ENCODE peak calls at places on chromosome 2, in seven cellular contexts. One of them, this sample, is unnamed. For H3K36me3, the result is how much of the 10 kb centered on the place peaks cover.

GRCh38 chr2:19805266-19805665 is 96.5 kb downstream of the TTC32 start:
- DNase-seq in GM12878: no peak
- DNase-seq in DND-41: no peak
- DNase-seq in astrocyte: no peak
- DNase-seq in GM23338: no peak
- DNase-seq in fibroblast of lung: no peak
- DNase-seq in mammary epithelial cell: no peak
- DNase-seq in this sample: no peak

GRCh38 chr2:203484266-203485112 is 50.6 kb downstream of the RAPH1 start:
- DNase-seq in astrocyte: no peak
- DNase-seq in DND-41: peak
- DNase-seq in GM12878: peak
- DNase-seq in fibroblast of lung: peak
- DNase-seq in GM23338: peak
- DNase-seq in mammary epithelial cell: peak
- DNase-seq in this sample: no peak

GRCh38 chr2:40457846-40458245 is 6.0 kb upstream of the SLC8A1 start:
- DNase-seq in DND-41: no peak
- DNase-seq in mammary epithelial cell: peak
- DNase-seq in fibroblast of lung: peak
- DNase-seq in GM23338: no peak
- DNase-seq in GM12878: no peak
- DNase-seq in astrocyte: peak
- DNase-seq in this sample: no peak

GRCh38 chr2:86818114-86818801 is 27.5 kb upstream of the CD8A start:
- DNase-seq in GM12878: no peak
- DNase-seq in GM23338: no peak
- DNase-seq in DND-41: no peak
- DNase-seq in astrocyte: no peak
- DNase-seq in fibroblast of lung: no peak
- DNase-seq in mammary epithelial cell: no peak
- DNase-seq in this sample: no peak

GRCh38 chr2:29700560-29700959 is 220.8 kb downstream of the ALK start:
- DNase-seq in astrocyte: peak
- DNase-seq in fibroblast of lung: peak
- DNase-seq in DND-41: no peak
- DNase-seq in GM12878: no peak
- DNase-seq in mammary epithelial cell: peak
- DNase-seq in GM23338: no peak
- DNase-seq in this sample: no peak

GRCh38 chr2:64796926-64797325 is 143.2 kb upstream of the SERTAD2 start:
- DNase-seq in GM23338: no peak
- DNase-seq in mammary epithelial cell: no peak
- DNase-seq in DND-41: peak
- DNase-seq in fibroblast of lung: no peak
- DNase-seq in astrocyte: no peak
- DNase-seq in GM12878: no peak
- DNase-seq in this sample: no peak

GRCh38 chr2:151071906-151072305 is 189.8 kb downstream of the RBM43 start:
- DNase-seq in mammary epithelial cell: no peak
- DNase-seq in GM12878: no peak
- DNase-seq in GM23338: no peak
- DNase-seq in DND-41: no peak
- DNase-seq in astrocyte: no peak
- DNase-seq in fibroblast of lung: no peak
- DNase-seq in this sample: no peak

GRCh38 chr2:136328396-136328795 is 210.4 kb upstream of the CXCR4 start:
- DNase-seq in fibroblast of lung: no peak
- DNase-seq in GM23338: no peak
- DNase-seq in DND-41: no peak
- DNase-seq in mammary epithelial cell: no peak
- DNase-seq in GM12878: no peak
- DNase-seq in astrocyte: no peak
- DNase-seq in this sample: no peak

GRCh38 chr2:153871231-153872221 is at the start of gene GALNT13:
- DNase-seq in fibroblast of lung: peak
- DNase-seq in astrocyte: peak
- DNase-seq in DND-41: no peak
- DNase-seq in GM12878: no peak
- DNase-seq in GM23338: peak
- DNase-seq in mammary epithelial cell: peak
- DNase-seq in this sample: peak

GRCh38 chr2:11572996-11573395 is 39.2 kb downstream of the GREB1 start:
- DNase-seq in GM23338: no peak
- DNase-seq in DND-41: no peak
- DNase-seq in GM12878: no peak
- DNase-seq in astrocyte: no peak
- DNase-seq in mammary epithelial cell: no peak
- DNase-seq in fibroblast of lung: no peak
- DNase-seq in this sample: no peak

GRCh38 chr2:64018715-64019082 is 529 bp downstream of the VPS54 start:
- DNase-seq in mammary epithelial cell: no peak
- DNase-seq in GM23338: peak
- DNase-seq in astrocyte: peak
- DNase-seq in DND-41: peak
- DNase-seq in fibroblast of lung: peak
- DNase-seq in GM12878: no peak
- DNase-seq in this sample: no peak

GRCh38 chr2:27322301-27322765 is 564 bp downstream of the MPV17 start:
- DNase-seq in fibroblast of lung: peak
- DNase-seq in GM12878: no peak
- DNase-seq in mammary epithelial cell: no peak
- DNase-seq in DND-41: peak
- DNase-seq in GM23338: peak
- DNase-seq in astrocyte: no peak
- DNase-seq in this sample: no peak

GRCh38 chr2:3301001-3301400 is 76.6 kb downstream of the EIPR1 start:
- DNase-seq in GM12878: no peak
- DNase-seq in astrocyte: no peak
- DNase-seq in GM23338: no peak
- DNase-seq in mammary epithelial cell: no peak
- DNase-seq in fibroblast of lung: peak
- DNase-seq in DND-41: no peak
- DNase-seq in this sample: no peak

GRCh38 chr2:127183771-127184170 is 36.3 kb downstream of the CYP27C1 start:
- DNase-seq in DND-41: no peak
- DNase-seq in mammary epithelial cell: no peak
- DNase-seq in GM23338: no peak
- DNase-seq in GM12878: no peak
- DNase-seq in astrocyte: no peak
- DNase-seq in fibroblast of lung: no peak
- DNase-seq in this sample: no peak

GRCh38 chr2:119549236-119549635 is 5.0 kb downstream of the CFAP221 start:
- DNase-seq in DND-41: no peak
- DNase-seq in mammary epithelial cell: peak
- DNase-seq in GM12878: no peak
- DNase-seq in astrocyte: peak
- DNase-seq in fibroblast of lung: peak
- DNase-seq in GM23338: no peak
- DNase-seq in this sample: no peak

GRCh38 chr2:120768112-120769048 is 32.7 kb downstream of the GLI2 start:
- DNase-seq in DND-41: no peak
- DNase-seq in mammary epithelial cell: no peak
- DNase-seq in GM12878: no peak
- DNase-seq in GM23338: no peak
- DNase-seq in fibroblast of lung: no peak
- DNase-seq in astrocyte: no peak
- DNase-seq in this sample: no peak

GRCh38 chr2:147198651-147199171 is 646.1 kb upstream of the ACVR2A start:
- DNase-seq in astrocyte: peak
- DNase-seq in mammary epithelial cell: no peak
- DNase-seq in fibroblast of lung: peak
- DNase-seq in GM12878: no peak
- DNase-seq in GM23338: no peak
- DNase-seq in DND-41: no peak
- DNase-seq in this sample: no peak

GRCh38 chr2:88753833-88754584 is 62.5 kb downstream of the RPIA start:
- DNase-seq in mammary epithelial cell: peak
- DNase-seq in DND-41: peak
- DNase-seq in GM23338: peak
- DNase-seq in GM12878: peak
- DNase-seq in astrocyte: peak
- DNase-seq in fibroblast of lung: no peak
- DNase-seq in this sample: no peak

GRCh38 chr2:88754585-88755305 is 63.3 kb downstream of the RPIA start:
- DNase-seq in DND-41: peak
- DNase-seq in GM23338: no peak
- DNase-seq in astrocyte: no peak
- DNase-seq in mammary epithelial cell: no peak
- DNase-seq in fibroblast of lung: no peak
- DNase-seq in GM12878: no peak
- DNase-seq in this sample: no peak

GRCh38 chr2:88755836-88756235 is 64.4 kb downstream of the RPIA start:
- DNase-seq in GM12878: no peak
- DNase-seq in fibroblast of lung: no peak
- DNase-seq in astrocyte: no peak
- DNase-seq in GM23338: peak
- DNase-seq in mammary epithelial cell: no peak
- DNase-seq in DND-41: no peak
- DNase-seq in this sample: no peak

GRCh38 chr2:88748005-88748404 is 56.5 kb downstream of the RPIA start:
- DNase-seq in fibroblast of lung: no peak
- DNase-seq in DND-41: no peak
- DNase-seq in GM23338: no peak
- DNase-seq in GM12878: no peak
- DNase-seq in mammary epithelial cell: no peak
- DNase-seq in astrocyte: no peak
- DNase-seq in this sample: no peak

DNA sequence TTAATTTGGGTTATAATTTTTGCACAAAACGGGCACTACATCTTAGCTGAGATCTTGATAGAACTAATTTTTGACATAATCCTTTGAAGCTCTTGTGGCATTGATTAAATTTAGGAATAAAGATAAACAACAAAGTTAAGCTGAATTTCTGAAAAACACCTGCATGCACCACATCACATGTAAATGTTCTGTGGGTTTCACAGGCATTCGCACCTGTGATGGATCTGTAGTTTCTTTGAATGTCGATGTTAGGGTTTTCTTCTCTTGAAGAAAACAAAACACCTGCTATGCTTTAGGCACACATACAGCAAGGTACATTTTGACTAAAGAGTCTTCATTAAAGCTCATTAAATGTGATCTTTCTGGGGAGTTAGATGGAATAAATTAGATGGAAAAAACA is 60.3 kb downstream of the RPIA start:
- DNase-seq in DND-41: no peak
- DNase-seq in mammary epithelial cell: no peak
- DNase-seq in astrocyte: no peak
- DNase-seq in GM12878: no peak
- DNase-seq in GM23338: no peak
- DNase-seq in fibroblast of lung: no peak
- DNase-seq in this sample: no peak
- H3K36me3 ChIP-seq in DND-41: half or more
- H3K36me3 ChIP-seq in mammary epithelial cell: under half
- H3K36me3 ChIP-seq in astrocyte: under half
- H3K36me3 ChIP-seq in GM12878: under half
- H3K36me3 ChIP-seq in GM23338: under half
- H3K36me3 ChIP-seq in fibroblast of lung: under half
- H3K36me3 ChIP-seq in this sample: under half

DNA sequence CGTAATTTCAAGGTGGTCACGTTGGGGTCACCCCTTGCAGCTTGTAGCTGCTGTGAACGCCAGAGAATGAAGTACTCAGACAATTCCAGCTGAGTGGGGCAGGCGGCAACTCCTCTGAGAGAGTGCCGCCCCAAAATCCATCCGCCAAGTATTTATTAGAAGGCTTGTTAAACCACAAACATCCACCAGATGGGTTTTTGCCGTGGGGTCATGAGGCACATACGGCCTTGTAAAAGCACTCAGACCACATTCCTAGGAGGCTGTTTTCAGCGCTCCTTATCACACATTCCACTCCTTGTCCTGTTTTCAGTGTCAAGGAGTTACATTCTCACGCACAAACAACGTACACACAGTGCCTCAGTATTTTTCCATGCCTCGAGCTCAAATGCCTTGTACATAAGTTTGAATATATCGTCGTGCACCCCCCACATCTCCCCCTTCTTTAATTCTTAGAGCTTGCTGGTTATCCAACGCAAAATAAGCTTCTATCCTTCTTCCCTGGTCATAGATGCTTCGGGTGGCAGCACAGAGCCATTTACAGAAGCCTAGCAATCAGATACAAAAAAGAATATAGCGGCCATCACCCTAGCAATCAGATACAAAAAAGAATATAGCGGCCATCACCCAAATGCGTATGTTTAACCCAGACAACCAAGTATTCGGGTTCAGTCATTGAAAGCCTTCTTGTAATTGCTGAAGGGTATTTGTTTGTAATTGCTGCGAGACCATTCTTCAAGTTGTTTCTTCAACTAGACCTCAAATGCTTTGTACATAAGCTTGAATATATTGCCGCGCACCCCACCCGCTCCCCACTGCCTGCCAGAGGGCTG is 7.3 kb downstream of the ALPP start:
- DNase-seq in DND-41: no peak
- DNase-seq in astrocyte: peak
- DNase-seq in GM23338: peak
- DNase-seq in mammary epithelial cell: peak
- DNase-seq in fibroblast of lung: peak
- DNase-seq in GM12878: no peak
- DNase-seq in this sample: peak
- TF ChIP-seq EZH2 in DND-41: no peak
- TF ChIP-seq EZH2 in astrocyte: no peak
- TF ChIP-seq EZH2 in GM23338: peak
- TF ChIP-seq EZH2 in mammary epithelial cell: no peak
- TF ChIP-seq EZH2 in fibroblast of lung: no peak
- TF ChIP-seq EZH2 in GM12878: no peak
- TF ChIP-seq EZH2 in this sample: no peak

GRCh38 chr2:177212895-177213856 is 582 bp downstream of the HNRNPA3 start:
- DNase-seq in mammary epithelial cell: peak
- DNase-seq in astrocyte: peak
- DNase-seq in DND-41: peak
- DNase-seq in GM12878: peak
- DNase-seq in fibroblast of lung: peak
- DNase-seq in GM23338: peak
- DNase-seq in this sample: peak
- H3K36me3 ChIP-seq in mammary epithelial cell: under half
- H3K36me3 ChIP-seq in astrocyte: under half
- H3K36me3 ChIP-seq in DND-41: under half
- H3K36me3 ChIP-seq in GM12878: under half
- H3K36me3 ChIP-seq in fibroblast of lung: under half
- H3K36me3 ChIP-seq in GM23338: under half
- H3K36me3 ChIP-seq in this sample: under half

DNA sequence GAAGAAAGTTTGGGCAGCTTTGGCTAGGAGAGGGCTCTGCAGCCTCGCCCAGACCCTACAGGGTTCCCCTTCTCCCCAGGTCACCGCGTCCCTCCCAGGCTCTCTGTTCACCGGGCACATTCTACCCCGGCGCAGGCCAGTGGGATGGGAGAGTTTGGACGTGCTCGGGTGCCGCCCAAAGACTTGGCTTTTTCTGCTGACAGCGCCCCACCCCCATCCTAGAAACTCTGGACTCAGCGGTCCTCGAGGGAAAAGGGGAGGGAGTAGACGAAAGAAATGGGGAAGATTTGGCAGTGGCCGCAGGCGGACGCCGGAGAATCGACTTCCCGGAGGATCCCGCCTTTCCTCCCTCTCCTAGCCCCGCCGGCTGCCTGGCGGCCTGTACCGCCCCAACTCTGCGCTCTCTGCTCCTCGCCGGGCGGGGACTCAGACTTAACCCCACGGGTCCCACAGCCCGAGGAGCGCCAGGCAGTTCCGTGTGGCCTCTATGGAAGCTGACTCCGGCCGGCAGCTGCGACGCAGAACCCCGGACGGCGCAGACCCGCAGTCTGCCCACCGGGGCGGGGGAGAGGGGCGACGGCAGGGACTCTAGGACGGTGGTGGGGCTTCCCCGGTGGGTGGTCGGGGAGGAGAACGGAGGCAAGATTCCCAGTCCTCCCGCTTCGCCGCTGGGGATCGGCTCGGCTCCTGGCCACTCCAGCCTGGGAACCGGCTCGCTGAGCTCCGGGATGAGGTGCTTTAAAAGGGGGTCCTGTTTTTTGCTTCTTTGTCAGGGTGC is 865 bp upstream of the SIX2 start:
- DNase-seq in DND-41: no peak
- DNase-seq in astrocyte: no peak
- DNase-seq in GM23338: peak
- DNase-seq in GM12878: no peak
- DNase-seq in fibroblast of lung: peak
- DNase-seq in mammary epithelial cell: peak
- DNase-seq in this sample: peak
- TF ChIP-seq EZH2 in DND-41: no peak
- TF ChIP-seq EZH2 in astrocyte: peak
- TF ChIP-seq EZH2 in GM23338: peak
- TF ChIP-seq EZH2 in GM12878: no peak
- TF ChIP-seq EZH2 in fibroblast of lung: peak
- TF ChIP-seq EZH2 in mammary epithelial cell: peak
- TF ChIP-seq EZH2 in this sample: no peak

This sample was measured in PC-9.